ENCODE peak calls at places on chromosomes 7 and 10, in seven cellular contexts. L, N, W, S, Z, P and H are unnamed samples.

GRCh38 chr10:72274213-72274729 is 547 bp downstream of the DDIT4 start:
- DNase-seq in Z (no peak), L (no peak), N (no peak), S (peak; percentile 13), W (no peak), P (no peak), H (peak; percentile 26)

GRCh38 chr7:45151967-45152366 is 5.6 kb upstream of the RAMP3 start:
- DNase-seq in W (peak; percentile 17), N (no peak), S (no peak), Z (no peak), L (no peak), P (no peak), H (no peak)

GRCh38 chr7:34672430-34672829 is 14.4 kb downstream of the NPSR1 start:
- DNase-seq in P (no peak), L (no peak), W (no peak), Z (no peak), S (peak; percentile 17), N (no peak), H (no peak)

GRCh38 chr7:21367081-21367480 is 60.8 kb upstream of the SP4 start:
- DNase-seq in P (no peak), W (no peak), N (no peak), Z (no peak), L (no peak), S (no peak), H (no peak)

GRCh38 chr7:99128076-99128950 is 15.6 kb downstream of the SMURF1 start:
- DNase-seq in S (no peak), Z (no peak), P (peak; percentile 46), N (no peak), W (no peak), L (no peak), H (peak; percentile 79)

GRCh38 chr7:16688249-16688648 is 42.3 kb downstream of the BZW2 start:
- DNase-seq in L (no peak), N (no peak), P (no peak), Z (no peak), W (no peak), S (no peak), H (no peak)

GRCh38 chr7:84188811-84189405 is 5.7 kb downstream of the SEMA3A start:
- DNase-seq in N (no peak), L (no peak), Z (no peak), S (peak; percentile 32), W (no peak), P (no peak), H (no peak)

GRCh38 chr10:43053825-43054224 is 23.0 kb upstream of the RET start:
- DNase-seq in Z (peak; percentile 1), W (no peak), P (no peak), N (no peak), S (no peak), L (no peak), H (no peak)

GRCh38 chr7:115191506-115191905 is 269.6 kb downstream of the MDFIC start:
- DNase-seq in W (no peak), P (no peak), N (no peak), L (no peak), S (peak; percentile 20), Z (no peak), H (no peak)

GRCh38 chr10:12730809-12731519 is 270.5 kb downstream of the CCDC3 start:
- DNase-seq in S (peak; percentile 35), L (peak; percentile 21), Z (no peak), P (no peak), N (no peak), W (no peak), H (no peak)

GRCh38 chr10:37856881-37857286 is 526 bp downstream of the ZNF248 start:
- DNase-seq in N (peak; percentile 31), W (peak; percentile 71), Z (peak; percentile 31), P (peak; percentile 33), L (peak; percentile 5), S (no peak), H (peak; percentile 20)

GRCh38 chr7:12884856-12885440 is 197.5 kb downstream of the ARL4A start:
- DNase-seq in W (no peak), Z (no peak), L (no peak), S (peak; percentile 61), P (no peak), N (no peak), H (no peak)

GRCh38 chr7:36305648-36306047 is 84.0 kb upstream of the ANLN start:
- DNase-seq in N (no peak), L (no peak), P (no peak), S (no peak), Z (no peak), W (no peak), H (no peak)

GRCh38 chr7:21828846-21829245 is 116.9 kb downstream of the CDCA7L start:
- DNase-seq in S (no peak), N (no peak), L (no peak), W (no peak), P (peak; percentile 15), Z (no peak), H (no peak)

GRCh38 chr10:78920011-78920410 is 148.8 kb upstream of the ZMIZ1 start:
- DNase-seq in L (no peak), N (no peak), S (no peak), W (no peak), Z (no peak), P (no peak), H (no peak)

GRCh38 chr7:156019776-156020565 is 207.7 kb upstream of the SHH start:
- DNase-seq in N (no peak), P (no peak), W (no peak), L (no peak), Z (no peak), S (no peak), H (no peak)

GRCh38 chr7:118713039-118713438 is 488.5 kb downstream of the ANKRD7 start:
- DNase-seq in Z (no peak), N (no peak), W (no peak), P (no peak), S (no peak), L (no peak), H (no peak)

GRCh38 chr10:132911712-132912097 is 30.7 kb downstream of the CFAP46 start:
- DNase-seq in L (no peak), Z (no peak), S (no peak), N (no peak), P (no peak), W (peak; percentile 12), H (no peak)
- TF ChIP-seq POLR2A in L (no peak), Z (no peak), S (no peak), N (no peak), P (no peak), W (no peak), H (no peak)

DNA sequence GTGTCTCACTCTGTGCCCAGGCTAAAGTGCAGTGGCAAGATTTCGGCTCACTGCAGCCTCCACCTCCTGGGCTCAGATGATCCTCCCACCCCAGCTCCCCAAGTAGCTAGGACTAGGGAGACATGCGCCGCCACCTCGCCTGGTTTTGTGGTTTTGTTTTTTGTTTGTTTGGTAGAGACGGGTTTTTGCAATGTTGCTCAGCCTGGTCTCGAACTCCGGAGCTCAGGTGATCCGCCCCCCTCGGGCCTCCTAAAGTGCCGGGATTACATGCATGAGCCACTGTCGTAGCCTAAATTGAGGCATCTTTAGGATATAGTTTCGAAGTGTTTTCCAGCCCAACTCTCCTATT is 781 bp downstream of the ZNF727 start:
- DNase-seq in Z (no peak), L (no peak), S (no peak), N (no peak), P (peak; percentile 14), W (no peak), H (no peak)
- H3K4me3 ChIP-seq in Z (peak overlapping the region; percentile 59), L (peak overlapping the region; percentile 37), S (no peak overlapping the region), N (peak overlapping the region; percentile 19), P (peak overlapping the region; percentile 30), W (peak overlapping the region; percentile 41), H (peak overlapping the region; percentile 31)

GRCh38 chr10:114477285-114477684 is 73.0 kb upstream of the AFAP1L2 start:
- DNase-seq in Z (no peak), P (peak; percentile 13), L (peak; percentile 85), W (peak; percentile 91), N (no peak), S (no peak), H (no peak)
- H3K27ac ChIP-seq in Z (peak overlapping the region; percentile 38), P (no peak overlapping the region), L (peak overlapping the region; percentile 29), W (peak overlapping the region; percentile 39), N (peak overlapping the region; percentile 4), S (no peak overlapping the region), H (no peak overlapping the region)

GRCh38 chr10:19917756-19918478 is 101.7 kb downstream of the PLXDC2 start:
- DNase-seq in N (no peak), W (no peak), S (no peak), Z (no peak), P (no peak), L (no peak), H (no peak)
- TF ChIP-seq POLR2A in N (no peak), W (no peak), S (no peak), Z (no peak), P (no peak), L (no peak), H (no peak)

DNA sequence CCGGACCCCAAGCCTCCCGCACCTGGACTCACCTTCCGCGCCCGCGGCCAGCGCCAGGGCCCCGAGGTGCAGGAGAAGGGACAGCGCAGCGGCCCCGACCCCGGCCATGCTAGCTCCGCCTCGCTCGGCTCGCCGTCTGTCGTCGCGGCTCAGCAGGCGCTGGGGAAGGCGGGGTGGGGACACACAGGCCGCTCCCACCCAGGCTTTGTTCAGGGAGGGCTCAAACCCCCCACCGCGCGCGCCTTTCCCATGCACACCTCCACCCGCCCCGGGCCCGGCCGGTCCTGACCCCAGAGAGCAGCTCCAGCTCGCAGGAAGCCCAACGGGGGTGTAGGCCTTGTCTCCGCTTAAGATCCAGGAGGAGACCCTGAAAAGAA is at the start of gene KCP:
- DNase-seq in P (no peak), W (peak; percentile 56), N (no peak), S (no peak), L (no peak), Z (no peak), H (no peak)
- H3K4me3 ChIP-seq in P (no peak within 1 kb of the TSS), W (peak within 1 kb of the TSS; percentile 27), N (peak within 1 kb of the TSS; percentile 36), S (peak within 1 kb of the TSS; percentile 9), L (no peak within 1 kb of the TSS), Z (peak within 1 kb of the TSS; percentile 36), H (peak within 1 kb of the TSS; percentile 18)

DNA sequence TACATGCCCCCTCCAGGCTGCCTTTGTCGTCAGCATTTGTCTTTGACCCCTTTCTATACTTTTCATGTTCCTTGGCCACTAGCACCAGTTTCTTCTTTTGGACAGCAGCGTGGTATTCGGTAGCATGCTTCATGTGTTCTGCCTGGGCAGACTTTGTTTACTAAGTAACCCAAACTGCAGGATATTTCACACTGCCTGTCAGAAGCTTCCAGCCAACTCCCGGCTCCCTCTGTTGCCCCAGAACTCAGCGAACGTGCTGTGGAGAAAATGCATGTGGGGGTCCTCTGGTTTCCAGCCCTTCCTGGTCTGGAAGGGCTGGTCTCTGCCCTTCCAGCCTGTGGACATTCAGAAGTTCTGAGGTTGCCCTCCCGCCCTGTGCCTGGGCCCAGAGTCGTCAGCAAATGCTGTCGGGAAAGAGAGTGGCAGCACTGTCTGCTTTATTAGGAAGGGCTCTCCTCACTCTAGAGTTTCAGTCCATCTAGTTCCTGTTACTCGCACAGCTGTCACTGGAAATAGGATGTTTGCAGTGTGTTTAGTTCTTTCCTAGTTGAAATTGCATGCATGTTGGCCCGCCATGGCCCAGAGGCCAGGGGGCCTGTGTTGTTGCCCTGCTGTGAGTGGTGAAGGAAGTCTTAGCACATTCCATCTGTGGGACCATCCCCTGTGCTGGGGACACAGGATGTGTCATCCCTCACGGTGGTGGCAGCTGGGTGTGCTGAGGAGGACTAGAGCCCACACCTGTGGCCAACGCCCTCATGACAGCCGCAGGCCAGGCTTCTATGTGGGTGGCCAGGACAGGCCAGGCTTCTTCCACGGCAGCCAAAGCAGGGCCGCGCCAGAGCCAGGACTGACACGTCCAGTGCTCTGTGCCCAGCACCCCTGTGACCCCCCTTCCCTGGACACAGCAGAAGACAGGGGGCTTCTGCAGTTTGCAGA is 45.6 kb downstream of the ZNF467 start:
- DNase-seq in W (peak; percentile 56), Z (no peak), S (no peak), L (no peak), P (no peak), N (no peak), H (peak; percentile 40)
- H3K27ac ChIP-seq in W (no peak overlapping the region), Z (no peak overlapping the region), S (no peak overlapping the region), L (no peak overlapping the region), P (no peak overlapping the region), N (no peak overlapping the region), H (peak overlapping the region; percentile 74)

GRCh38 chr7:43629857-43630256 is 46.9 kb downstream of the STK17A start:
- DNase-seq in N (no peak), S (no peak), P (no peak), W (no peak), L (no peak), Z (no peak), H (no peak)
- TF ChIP-seq POLR2A in N (no peak), S (no peak), P (no peak), W (no peak), L (no peak), Z (no peak), H (no peak)